ENCODE peak calls at places on chromosomes 11 and 22, in ten cellular contexts. J is mesenchymal stem cell; L is body of pancreas; F is cardiac muscle cell; Q is NT2/D1; A is left ventricle myocardium inferior; B is heart left ventricle; I is tibial artery; K is colonic mucosa; O is CD8-positive, alpha-beta memory T cell. N is an unnamed sample. For H3K4me1, the result is how much of the 10 kb centered on the place peaks cover.

GRCh38 chr11:73539506-73540084 is 58.3 kb downstream of the FAM168A start:
- DNase-seq in J (no peak), L (no peak), F (no peak), Q (no peak), A (no peak), B (no peak), I (no peak), K (no peak), O (no peak), N (no peak)

GRCh38 chr11:118636569-118637290 is 29.3 kb downstream of the PHLDB1 start:
- DNase-seq in J (no peak), L (no peak), F (no peak), Q (no peak), A (no peak), B (no peak), I (no peak), K (no peak), O (no peak), N (no peak)

GRCh38 chr11:109865558-109866186 is 227.5 kb upstream of the ZC3H12C start:
- DNase-seq in J (no peak), L (peak), F (no peak), Q (no peak), A (peak), B (peak), I (no peak), K (peak), O (no peak), N (peak)

GRCh38 chr11:111736621-111737055 is 29.6 kb downstream of the PPP2R1B start:
- DNase-seq in J (no peak), L (no peak), F (no peak), Q (no peak), A (no peak), B (no peak), I (no peak), K (no peak), O (no peak), N (no peak)

GRCh38 chr11:27282141-27282590 is 80.8 kb downstream of the CCDC34 start:
- DNase-seq in J (peak), L (peak), F (peak), Q (no peak), A (peak), B (peak), I (peak), K (no peak), O (no peak), N (no peak)

GRCh38 chr11:27837895-27838563 is 137.8 kb upstream of the BDNF start:
- DNase-seq in J (no peak), L (no peak), F (no peak), Q (no peak), A (no peak), B (no peak), I (no peak), K (no peak), O (no peak), N (no peak)

GRCh38 chr22:37549704-37550059 is 10.6 kb upstream of the CDC42EP1 start:
- DNase-seq in J (peak), L (peak), F (peak), Q (no peak), A (no peak), B (no peak), I (no peak), K (no peak), O (no peak), N (no peak)

GRCh38 chr22:44919691-44920090 is 90.1 kb downstream of the PHF21B start:
- DNase-seq in J (no peak), L (no peak), F (no peak), Q (no peak), A (peak), B (no peak), I (no peak), K (no peak), O (no peak), N (no peak)

GRCh38 chr11:16669799-16670415 is 68.5 kb upstream of the C11orf58 start:
- DNase-seq in J (peak), L (no peak), F (peak), Q (peak), A (no peak), B (no peak), I (no peak), K (no peak), O (no peak), N (peak)

GRCh38 chr11:9029477-9029876 is 25.7 kb upstream of the NRIP3 start:
- DNase-seq in J (no peak), L (no peak), F (no peak), Q (no peak), A (no peak), B (no peak), I (no peak), K (no peak), O (no peak), N (no peak)

GRCh38 chr11:43396617-43397016 is 37.9 kb downstream of the TTC17 start:
- DNase-seq in J (no peak), L (no peak), F (no peak), Q (no peak), A (no peak), B (no peak), I (no peak), K (no peak), O (no peak), N (no peak)

GRCh38 chr22:47014946-47015345 is 252.5 kb downstream of the TBC1D22A start:
- DNase-seq in J (no peak), L (no peak), F (no peak), Q (no peak), A (no peak), B (no peak), I (no peak), K (no peak), O (no peak), N (no peak)

DNA sequence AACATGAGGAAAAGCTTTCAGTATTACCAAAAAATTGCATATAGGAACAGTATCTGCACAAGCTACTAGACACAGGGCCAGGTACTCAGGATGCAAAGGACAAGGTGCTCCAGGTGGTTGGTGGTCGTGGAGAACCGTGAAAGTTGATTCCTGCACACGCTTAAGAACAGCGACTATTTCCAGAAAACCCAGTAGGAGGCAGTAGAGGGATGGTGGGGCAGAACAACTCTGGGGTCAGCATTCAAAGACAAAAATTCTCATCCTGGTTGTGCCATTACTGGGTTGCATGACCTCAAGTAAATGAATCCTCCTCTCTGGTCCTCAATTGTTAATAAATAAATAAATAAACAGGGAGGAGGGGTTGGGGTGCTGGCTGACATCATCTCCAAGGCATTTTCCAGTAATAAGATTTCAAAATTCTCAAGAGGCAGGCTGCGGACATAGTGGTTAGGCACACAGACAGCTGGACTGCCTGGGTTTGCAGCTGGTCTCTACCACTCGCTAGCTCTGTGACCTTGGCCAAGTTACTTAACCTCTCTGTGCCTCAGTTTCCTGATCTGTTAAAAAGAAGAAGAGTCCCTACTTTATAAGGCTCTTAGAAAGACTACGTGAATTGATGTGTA is 89.6 kb downstream of the ISX start:
- DNase-seq in J (no peak), L (no peak), F (no peak), Q (no peak), A (no peak), B (no peak), I (no peak), K (no peak), O (no peak), N (peak)
- H3K4me3 ChIP-seq in J (no peak), L (no peak), F (no peak), Q (no peak), A (no peak), B (no peak), I (no peak), K (no peak), O (no peak), N (no peak)

DNA sequence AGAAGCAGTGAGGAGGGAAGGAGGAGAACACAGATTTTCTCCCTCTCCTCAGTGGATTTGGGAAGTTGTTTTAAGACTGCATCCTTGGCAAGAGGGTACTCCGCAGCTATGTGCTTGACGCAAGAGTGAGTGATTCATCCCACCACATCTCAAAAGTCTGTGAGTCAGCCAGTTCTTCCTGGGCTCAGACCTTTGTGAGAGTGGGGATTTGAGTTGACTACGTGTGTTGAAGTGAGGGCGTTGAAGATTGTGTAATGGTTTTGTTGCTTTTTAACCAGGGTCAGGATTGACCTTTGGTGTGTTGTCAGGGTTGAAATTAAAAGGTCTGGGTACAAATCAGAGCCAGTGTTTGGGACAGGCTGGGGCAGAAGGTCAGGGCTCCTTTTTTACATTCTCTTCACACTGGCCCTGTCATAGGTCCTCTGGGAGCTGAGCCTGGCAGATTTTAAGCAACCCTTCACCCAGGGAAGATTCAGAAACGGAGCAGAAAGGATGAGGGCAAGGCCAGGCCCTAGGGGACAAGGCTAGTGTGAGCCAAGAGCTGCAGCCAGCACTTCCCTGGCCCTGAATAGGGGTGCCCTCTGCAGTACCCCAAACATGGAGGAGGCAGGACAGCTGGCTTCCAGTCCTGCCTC is 4.2 kb upstream of the C11orf86 start:
- DNase-seq in J (peak), L (peak), F (peak), Q (no peak), A (no peak), B (no peak), I (peak), K (no peak), O (no peak), N (peak)
- H3K4me1 ChIP-seq in J (under half), L (under half), F (under half), Q (under half), A (under half), B (under half), I (under half), K (under half), O (under half), N (under half)

DNA sequence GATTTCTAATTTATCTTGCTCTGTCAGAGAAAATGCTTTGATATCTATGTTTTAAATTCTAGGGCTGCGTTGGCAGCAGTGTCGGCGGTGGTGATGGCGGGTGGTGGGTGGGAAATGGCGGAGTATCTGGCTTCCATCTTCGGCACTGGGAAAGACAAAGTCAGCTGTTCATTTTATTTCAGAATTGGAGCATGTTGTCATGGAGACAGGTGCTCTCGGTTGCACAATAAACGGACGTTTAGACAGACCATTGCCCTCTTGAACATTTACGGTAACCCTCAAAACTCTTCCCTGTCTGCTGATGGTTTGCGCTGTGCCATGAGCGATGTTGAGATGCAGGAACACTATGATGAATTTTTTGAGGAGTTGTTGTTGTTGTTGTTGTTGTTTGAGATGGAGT is 36.1 kb upstream of the PHOX2A start:
- DNase-seq in J (no peak), L (no peak), F (no peak), Q (no peak), A (no peak), B (no peak), I (no peak), K (no peak), O (no peak), N (no peak)
- H3K4me3 ChIP-seq in J (no peak), L (no peak), F (no peak), Q (no peak), A (no peak), B (no peak), I (no peak), K (no peak), O (no peak), N (no peak)

GRCh38 chr11:69639843-69640242 is 1.1 kb upstream of the CCND1 start:
- DNase-seq in J (no peak), L (no peak), F (no peak), Q (no peak), A (no peak), B (no peak), I (no peak), K (no peak), O (no peak), N (no peak)

GRCh38 chr11:69642549-69642912 is 1.6 kb downstream of the CCND1 start:
- DNase-seq in J (no peak), L (no peak), F (no peak), Q (no peak), A (peak), B (peak), I (no peak), K (peak), O (peak), N (peak)

GRCh38 chr11:69640260-69640994 is 529 bp upstream of the CCND1 start:
- DNase-seq in J (peak), L (peak), F (peak), Q (no peak), A (peak), B (peak), I (no peak), K (peak), O (no peak), N (peak)

GRCh38 chr11:69641681-69642548 is 959 bp downstream of the CCND1 start:
- DNase-seq in J (no peak), L (no peak), F (peak), Q (no peak), A (no peak), B (no peak), I (no peak), K (peak), O (no peak), N (peak)

GRCh38 chr11:69640995-69641581 is at the start of gene CCND1:
- DNase-seq in J (peak), L (peak), F (peak), Q (peak), A (peak), B (peak), I (peak), K (peak), O (peak), N (peak)
- H3K4me1 ChIP-seq in J (half or more), L (half or more), F (under half), Q (under half), A (half or more), B (under half), I (half or more), K (under half), O (under half), N (under half)

DNA sequence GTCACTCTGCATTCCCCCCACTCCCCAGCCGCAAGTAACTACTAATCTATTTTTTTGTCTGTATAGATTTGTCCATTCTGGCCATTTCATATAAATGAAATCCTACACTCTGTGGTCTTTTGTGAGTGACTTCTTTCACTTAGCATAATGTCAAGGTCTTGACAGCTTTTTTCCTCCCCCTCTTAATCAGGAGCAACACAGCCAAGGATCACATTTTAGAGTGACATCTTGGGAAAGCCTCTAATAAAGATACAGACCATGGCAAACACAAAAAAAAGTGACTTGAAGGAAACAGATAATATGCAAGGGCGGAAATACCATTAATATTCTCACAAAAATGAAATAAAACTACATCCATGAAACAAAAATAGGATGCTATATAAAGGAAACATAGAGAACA is 43.9 kb downstream of the RAB30 start:
- DNase-seq in J (no peak), L (no peak), F (no peak), Q (no peak), A (no peak), B (no peak), I (no peak), K (no peak), O (no peak), N (no peak)
- H3K4me3 ChIP-seq in J (no peak), L (no peak), F (no peak), Q (no peak), A (no peak), B (no peak), I (no peak), K (no peak), O (no peak), N (no peak)

DNA sequence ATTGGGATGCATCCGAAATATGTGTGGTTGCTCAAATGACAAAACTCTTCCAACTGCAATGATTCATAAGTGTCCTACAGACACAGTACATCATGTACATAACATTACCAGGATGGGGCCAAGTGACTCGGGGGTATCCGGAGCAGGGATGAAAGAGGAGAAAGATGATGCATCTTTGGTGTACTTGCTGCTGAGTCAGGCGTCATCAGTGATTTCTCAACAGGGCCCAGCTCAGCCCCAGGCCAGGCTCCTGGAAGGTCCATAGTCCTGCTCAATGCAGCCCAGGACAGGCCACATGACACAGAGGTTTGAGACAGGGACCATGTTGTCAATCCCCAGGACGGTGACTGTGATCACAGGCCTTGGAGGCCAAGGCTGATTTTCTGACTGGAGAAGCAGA is 59.3 kb downstream of the GGTLC2 start:
- DNase-seq in J (no peak), L (no peak), F (peak), Q (no peak), A (no peak), B (no peak), I (no peak), K (no peak), O (no peak), N (no peak)
- H3K4me1 ChIP-seq in J (under half), L (under half), F (under half), Q (under half), A (under half), B (under half), I (under half), K (under half), O (under half), N (under half)

N was measured in A673.